ENCODE peak calls at places on chromosomes 7 and 10, in five cellular contexts. Y is endothelial cell, D is NT2/D1, I is NCI-H1105, F is adrenal gland. Q is an unnamed sample.

GRCh38 chr7:8418627-8419245 is 14.7 kb upstream of the NXPH1 start:
- DNase-seq in I (peak), F (peak), D (peak), Y (peak), Q (peak)

GRCh38 chr7:3245077-3245476 is 56.0 kb upstream of the SDK1 start:
- DNase-seq in D (no peak), Y (no peak), I (no peak), F (no peak), Q (no peak)

GRCh38 chr7:83947260-83947659 is 247.3 kb downstream of the SEMA3A start:
- DNase-seq in F (no peak), I (no peak), D (peak), Y (peak), Q (peak)

GRCh38 chr7:155795401-155795800 is 16.9 kb downstream of the SHH start:
- DNase-seq in Y (no peak), F (no peak), I (no peak), D (no peak), Q (no peak)

GRCh38 chr7:156017431-156017830 is 205.2 kb upstream of the SHH start:
- DNase-seq in I (no peak), D (no peak), F (peak), Y (no peak), Q (no peak)

GRCh38 chr10:93445978-93446720 is 36.0 kb downstream of the MYOF start:
- DNase-seq in I (no peak), F (no peak), D (no peak), Y (no peak), Q (no peak)

GRCh38 chr7:80977751-80978150 is 58.9 kb upstream of the SEMA3C start:
- DNase-seq in I (no peak), F (no peak), D (no peak), Y (no peak), Q (no peak)

GRCh38 chr10:110865804-110866482 is 5.8 kb upstream of the PDCD4 start:
- DNase-seq in D (no peak), Y (no peak), I (no peak), F (no peak), Q (no peak)

GRCh38 chr10:122458693-122459092 is 2.7 kb upstream of the HTRA1 start:
- DNase-seq in I (no peak), Y (no peak), F (no peak), D (no peak), Q (no peak)

GRCh38 chr10:119020627-119020946 is 8.9 kb upstream of the NANOS1 start:
- DNase-seq in I (no peak), F (peak), D (no peak), Y (no peak), Q (no peak)

GRCh38 chr7:80279760-80280159 is 145.1 kb downstream of the GNAI1 start:
- DNase-seq in Y (no peak), I (no peak), F (peak), D (no peak), Q (no peak)